ENCODE peak calls at places on chromosomes 12 and 14, in nine cellular contexts. G, K, R, T, L, O, M, Y and I are unnamed samples.

GRCh38 chr12:79451365-79451764 is 239.4 kb downstream of the PAWR start:
- DNase-seq in G (no peak), L (no peak), T (no peak), R (no peak), O (no peak), M (no peak), Y (no peak), K (peak; percentile 27), I (no peak)

GRCh38 chr14:36317650-36318049 is 2.8 kb downstream of the MBIP start:
- DNase-seq in R (no peak), Y (no peak), G (no peak), O (no peak), L (no peak), T (no peak), K (peak; percentile 21), M (no peak), I (no peak)

GRCh38 chr12:113852273-113852672 is 113.9 kb downstream of the RBM19 start:
- DNase-seq in L (no peak), O (no peak), Y (no peak), K (no peak), R (no peak), M (no peak), T (no peak), G (no peak), I (no peak)

GRCh38 chr12:50390284-50390683 is 6.1 kb downstream of the FAM186A start:
- DNase-seq in M (no peak), R (no peak), Y (peak; percentile 90), G (no peak), L (no peak), K (peak; percentile 96), T (no peak), O (no peak), I (no peak)

GRCh38 chr12:27424631-27425230 is 21.8 kb upstream of the SMCO2 start:
- DNase-seq in M (no peak), R (no peak), G (no peak), K (peak; percentile 78), L (no peak), T (no peak), O (no peak), Y (peak; percentile 67), I (no peak)

GRCh38 chr14:104280085-104280901 is 141.9 kb downstream of the KIF26A start:
- DNase-seq in M (peak; percentile 11), T (no peak), R (no peak), K (no peak), Y (no peak), G (no peak), L (peak; percentile 82), O (no peak), I (no peak)

GRCh38 chr14:24057867-24058259 is 6.1 kb downstream of the CARMIL3 start:
- DNase-seq in Y (no peak), O (no peak), K (no peak), L (no peak), R (no peak), M (no peak), G (no peak), T (no peak), I (no peak)

GRCh38 chr12:54125950-54126695 is 62.7 kb downstream of the SMUG1 start:
- DNase-seq in T (peak; percentile 83), R (peak; percentile 30), M (no peak), L (no peak), G (peak; percentile 24), O (no peak), Y (no peak), K (no peak), I (peak; percentile 85)

DNA sequence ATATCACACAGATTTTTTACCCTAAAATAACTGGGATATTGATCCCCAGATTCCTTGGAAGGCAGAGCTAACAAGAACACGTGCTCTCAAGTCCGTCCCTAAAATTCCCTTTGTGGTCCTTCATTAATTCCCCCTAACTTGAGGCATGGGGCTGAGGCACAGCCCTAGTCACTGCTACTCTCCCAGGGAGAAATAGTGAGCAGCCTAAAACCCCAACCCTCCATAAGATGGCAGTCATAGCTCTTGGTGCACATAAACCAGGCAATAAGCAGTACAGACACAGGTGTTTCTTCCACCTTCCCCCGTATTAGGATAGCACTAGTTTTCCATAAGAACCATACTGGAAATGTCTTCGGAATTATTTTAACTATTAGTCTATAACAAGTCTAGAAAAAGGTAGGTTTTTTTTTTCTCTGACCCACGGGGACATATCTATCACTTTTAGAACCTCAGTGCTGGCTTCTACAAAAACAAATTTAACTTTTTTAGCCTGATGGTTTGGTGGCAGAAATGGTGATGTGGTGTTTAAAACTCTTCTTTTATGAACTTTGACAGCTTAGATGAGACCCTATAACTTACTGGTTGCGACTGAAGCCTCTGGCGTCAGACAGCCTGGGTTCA is 3.1 kb upstream of the ARHGEF40 start:
- DNase-seq in G (no peak), L (no peak), M (no peak), T (no peak), R (no peak), Y (no peak), K (peak; percentile 25), O (no peak), I (no peak)
- TF ChIP-seq CTCF in G (no peak), L (peak; percentile 44), M (no peak), T (peak; percentile 47), R (no peak), Y (peak; percentile 37), K (peak; percentile 23), O (peak; percentile 54), I (no peak)

DNA sequence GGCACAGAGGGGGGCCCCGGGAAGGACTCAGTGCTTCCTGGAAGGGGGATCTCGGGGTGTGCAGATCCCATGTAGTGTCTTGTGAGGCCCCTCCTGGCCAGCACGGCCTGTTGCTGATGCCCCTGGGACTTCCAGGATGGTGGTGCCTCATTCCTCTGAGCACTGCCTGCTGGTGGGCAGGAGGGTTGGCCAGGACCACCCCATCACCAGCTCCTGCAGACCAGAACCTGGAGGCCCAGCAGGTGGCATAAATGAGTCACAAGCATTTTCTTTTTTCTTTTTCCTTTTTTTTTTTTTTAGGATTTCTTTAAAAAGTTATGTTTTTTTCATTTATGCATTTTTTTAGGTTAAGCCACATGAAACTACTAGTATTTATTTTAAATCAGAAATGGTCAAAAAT is 8.0 kb downstream of the MMP17 start:
- DNase-seq in R (no peak), G (no peak), M (no peak), T (no peak), L (no peak), K (peak; percentile 35), O (peak; percentile 21), Y (no peak), I (no peak)
- TF ChIP-seq CTCF in R (peak; percentile 10), G (no peak), M (peak; percentile 61), T (peak; percentile 43), L (peak; percentile 52), K (peak; percentile 23), O (peak; percentile 52), Y (peak; percentile 41), I (no peak)

DNA sequence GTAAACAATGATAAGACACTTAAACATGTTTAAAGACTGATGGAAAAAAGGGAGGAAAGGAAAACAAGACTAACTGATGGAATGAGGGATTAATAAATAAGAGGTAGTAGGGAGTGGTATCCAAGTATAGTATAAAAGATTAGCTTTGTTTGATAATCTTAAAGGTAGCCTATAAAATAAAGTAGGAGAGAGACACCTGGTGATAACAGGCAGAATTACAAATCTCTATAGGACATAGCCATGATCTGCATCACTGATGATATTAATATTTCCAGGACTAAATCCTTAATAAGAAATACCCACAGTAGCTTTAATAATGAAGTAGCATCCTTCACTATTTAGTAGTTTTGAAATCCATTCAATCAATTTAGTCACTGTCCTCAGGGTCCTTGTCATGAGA is 30.4 kb downstream of the DLGAP5 start:
- DNase-seq in L (no peak), O (no peak), M (no peak), G (no peak), K (peak; percentile 65), R (no peak), Y (peak; percentile 21), T (no peak), I (no peak)
- TF ChIP-seq CTCF in L (peak; percentile 73), O (peak; percentile 61), M (peak; percentile 76), G (peak; percentile 57), K (peak; percentile 40), R (peak; percentile 55), Y (peak; percentile 41), T (no peak), I (peak; percentile 66)

GRCh38 chr12:123063535-123063934 is 83.1 kb downstream of the ARL6IP4 start:
- DNase-seq in O (peak; percentile 36), Y (no peak), K (peak; percentile 25), L (no peak), G (no peak), R (no peak), M (no peak), T (peak; percentile 46), I (no peak)
- TF ChIP-seq CTCF in O (peak; percentile 49), Y (peak; percentile 23), K (peak; percentile 47), L (peak; percentile 39), G (peak; percentile 16), R (no peak), M (peak; percentile 32), T (peak; percentile 71), I (no peak)

GRCh38 chr14:95348395-95349080 is 28.8 kb upstream of the CLMN start:
- DNase-seq in R (no peak), T (peak; percentile 26), K (no peak), L (no peak), G (no peak), Y (no peak), O (no peak), M (no peak), I (no peak)
- TF ChIP-seq CTCF in R (no peak), T (peak; percentile 69), K (no peak), L (no peak), G (no peak), Y (no peak), O (no peak), M (no peak), I (no peak)

DNA sequence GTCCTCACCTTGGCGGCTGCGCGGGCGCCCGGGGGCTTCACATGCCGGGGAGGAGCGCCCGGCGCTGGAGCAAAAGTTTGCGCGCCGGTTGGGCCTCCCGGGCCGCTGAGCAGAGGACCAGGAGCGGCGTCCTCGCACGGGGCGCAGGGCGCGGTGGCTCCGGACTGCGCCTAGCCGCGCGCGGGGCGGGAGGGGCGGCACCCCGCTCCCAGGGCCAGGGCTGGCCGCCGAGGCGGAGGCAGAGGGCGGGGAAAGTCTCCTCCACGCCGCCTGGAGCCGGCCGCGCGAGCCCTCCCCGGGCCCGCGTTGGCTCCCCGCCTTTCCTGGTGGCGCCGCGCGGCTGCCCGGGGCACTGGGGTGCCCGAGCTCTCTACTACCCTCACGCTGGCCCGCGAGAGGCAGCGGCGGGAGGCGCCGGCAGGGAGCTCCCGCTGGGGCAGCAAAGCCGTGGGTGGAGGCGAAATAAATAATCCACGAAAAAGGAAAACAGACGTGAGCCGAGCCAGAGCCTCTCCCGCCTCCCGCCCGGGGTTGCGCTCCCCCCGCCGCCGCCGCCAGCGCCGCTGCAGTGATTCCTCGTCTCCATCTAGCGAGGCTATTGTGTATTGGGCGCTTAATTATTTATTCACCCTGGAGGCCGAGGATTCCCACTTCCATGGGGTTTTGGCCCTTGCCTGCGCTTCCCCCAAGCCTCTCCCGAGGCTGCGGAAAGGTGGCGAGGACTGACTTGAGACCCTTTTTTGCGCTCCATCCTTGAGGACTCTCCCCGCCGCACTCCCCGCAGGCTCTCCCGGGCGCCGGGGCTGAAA is 476 bp upstream of the PRIMA1 start:
- DNase-seq in M (peak; percentile 47), T (peak; percentile 71), K (peak; percentile 1), O (no peak), L (no peak), Y (no peak), G (peak; percentile 29), R (no peak), I (no peak)
- TF ChIP-seq CTCF in M (peak; percentile 63), T (peak; percentile 45), K (no peak), O (no peak), L (no peak), Y (no peak), G (peak; percentile 21), R (peak; percentile 54), I (peak; percentile 36)

GRCh38 chr12:38142974-38143373 is 173.6 kb upstream of the ALG10B start:
- DNase-seq in M (no peak), K (no peak), T (no peak), Y (no peak), L (no peak), R (no peak), G (no peak), O (no peak), I (peak; percentile 49)
- TF ChIP-seq CTCF in M (no peak), K (no peak), T (no peak), Y (no peak), L (no peak), R (no peak), G (no peak), O (no peak), I (no peak)